ENCODE peak calls at places on chromosome 9, in nine cellular contexts. L is GM23338, Z is Karpas-422, K is thyroid gland, Q is small intestine, B is OCI-LY7, A is heart right ventricle, U is cardiac muscle cell, I is vagina. W is an unnamed sample. For H3K4me1, the result is how much of the 10 kb centered on the place peaks cover.

GRCh38 chr9:71592400-71592799 is 175.9 kb downstream of the CEMIP2 start:
- DNase-seq in L (no peak), Z (no peak), K (no peak), Q (no peak), B (no peak), A (no peak), U (no peak), I (no peak), W (no peak)

GRCh38 chr9:133578524-133579230 is 30.5 kb downstream of the FAM163B start:
- DNase-seq in L (no peak), Z (no peak), K (no peak), Q (no peak), B (no peak), A (no peak), U (no peak), I (no peak), W (no peak)

GRCh38 chr9:92242115-92242778 is 51.2 kb downstream of the IARS1 start:
- DNase-seq in L (peak), Z (no peak), K (peak), Q (no peak), B (no peak), A (no peak), U (peak), I (no peak), W (peak)

GRCh38 chr9:134872482-134873231 is 8.0 kb upstream of the FCN2 start:
- DNase-seq in L (no peak), Z (no peak), K (no peak), Q (no peak), B (peak), A (no peak), U (no peak), I (no peak), W (peak)

GRCh38 chr9:4226331-4227250 is 73.3 kb downstream of the GLIS3 start:
- DNase-seq in L (peak), Z (no peak), K (no peak), Q (peak), B (no peak), A (no peak), U (no peak), I (no peak), W (peak)

GRCh38 chr9:93826905-93827544 is 128.1 kb downstream of the BARX1 start:
- DNase-seq in L (peak), Z (no peak), K (no peak), Q (no peak), B (no peak), A (no peak), U (no peak), I (peak), W (no peak)

GRCh38 chr9:87305123-87305522 is 192.5 kb upstream of the DAPK1 start:
- DNase-seq in L (no peak), Z (no peak), K (peak), Q (no peak), B (no peak), A (no peak), U (peak), I (no peak), W (no peak)

GRCh38 chr9:257957-258356 is 43.3 kb downstream of the DOCK8 start:
- DNase-seq in L (no peak), Z (no peak), K (no peak), Q (no peak), B (no peak), A (no peak), U (no peak), I (no peak), W (no peak)

GRCh38 chr9:34576593-34576935 is 13.0 kb downstream of the CNTFR start:
- DNase-seq in L (peak), Z (no peak), K (no peak), Q (no peak), B (no peak), A (no peak), U (no peak), I (no peak), W (no peak)

GRCh38 chr9:27430754-27431540 is 93.1 kb upstream of the IFNK start:
- DNase-seq in L (peak), Z (no peak), K (no peak), Q (no peak), B (no peak), A (no peak), U (no peak), I (no peak), W (no peak)

GRCh38 chr9:86854898-86855523 is 92.3 kb downstream of the GAS1 start:
- DNase-seq in L (peak), Z (no peak), K (no peak), Q (peak), B (no peak), A (no peak), U (peak), I (no peak), W (peak)

GRCh38 chr9:123360161-123361085 is 4.4 kb downstream of the CRB2 start:
- DNase-seq in L (peak), Z (peak), K (peak), Q (peak), B (peak), A (no peak), U (peak), I (no peak), W (no peak)

GRCh38 chr9:76534031-76534430 is 75.0 kb downstream of the GCNT1 start:
- DNase-seq in L (no peak), Z (no peak), K (no peak), Q (no peak), B (no peak), A (no peak), U (no peak), I (no peak), W (no peak)

GRCh38 chr9:105248691-105249090 is 4.2 kb downstream of the SLC44A1 start:
- DNase-seq in L (no peak), Z (no peak), K (no peak), Q (no peak), B (no peak), A (no peak), U (no peak), I (no peak), W (no peak)

GRCh38 chr9:61674465-61674864 is 484.6 kb downstream of the SPATA31A7 start:
- DNase-seq in L (no peak), Z (no peak), K (no peak), Q (no peak), B (no peak), A (no peak), U (no peak), I (no peak), W (no peak)

GRCh38 chr9:93679536-93680444 is 103.4 kb downstream of the PHF2 start:
- DNase-seq in L (no peak), Z (no peak), K (no peak), Q (no peak), B (no peak), A (no peak), U (no peak), I (peak), W (peak)

GRCh38 chr9:98142925-98143481 is 24.0 kb upstream of the TRIM14 start:
- DNase-seq in L (no peak), Z (no peak), K (no peak), Q (no peak), B (no peak), A (no peak), U (no peak), I (no peak), W (no peak)
- H3K27ac ChIP-seq in L (no peak), Z (no peak), K (no peak), Q (peak), B (no peak), A (no peak), U (no peak), I (no peak), W (no peak)

DNA sequence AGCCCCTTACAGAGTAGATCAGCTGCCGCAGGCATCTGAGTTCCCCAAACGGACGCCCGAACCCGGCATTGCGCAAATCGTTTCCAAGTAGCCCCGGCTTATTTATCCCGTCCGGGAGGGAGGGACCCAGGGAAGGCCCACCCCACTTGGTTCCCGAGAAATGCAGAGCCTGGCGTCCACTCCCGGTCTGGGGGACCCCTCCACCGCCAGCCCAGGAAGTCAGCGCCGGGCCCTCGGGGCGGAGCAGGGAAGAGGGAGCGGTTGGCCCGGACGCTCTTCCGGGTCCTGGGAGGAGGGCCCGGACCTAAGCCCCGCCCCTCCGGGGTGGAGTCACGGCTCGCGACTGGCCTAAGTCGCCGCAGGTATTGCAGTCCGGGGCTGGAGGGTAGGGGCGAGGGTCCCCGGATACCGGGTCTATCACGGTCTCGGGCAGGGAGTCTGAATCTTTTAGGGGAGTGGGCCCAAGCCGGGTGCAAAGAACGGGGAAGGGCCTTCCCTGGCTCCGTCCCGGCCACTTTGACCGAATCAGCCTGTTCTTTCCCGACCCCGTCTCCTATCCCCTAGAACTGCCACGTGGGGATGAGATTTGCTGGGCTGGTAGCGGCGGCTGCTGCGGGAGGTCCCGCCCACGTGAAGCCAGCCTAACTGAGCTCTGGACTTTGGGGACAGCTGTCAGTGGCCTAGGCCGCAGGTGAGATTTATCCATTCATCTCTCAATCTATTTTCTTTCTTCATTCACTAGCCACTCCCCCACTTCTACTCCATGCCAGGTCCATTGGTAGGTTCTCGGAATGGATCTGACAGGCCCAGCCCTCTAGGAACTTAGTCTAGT is at the start of gene RABEPK:
- DNase-seq in L (peak), Z (peak), K (peak), Q (peak), B (peak), A (peak), U (peak), I (peak), W (peak)
- H3K4me1 ChIP-seq in L (under half), Z (under half), K (under half), Q (under half), B (under half), A (under half), U (under half), I (under half), W (under half)

DNA sequence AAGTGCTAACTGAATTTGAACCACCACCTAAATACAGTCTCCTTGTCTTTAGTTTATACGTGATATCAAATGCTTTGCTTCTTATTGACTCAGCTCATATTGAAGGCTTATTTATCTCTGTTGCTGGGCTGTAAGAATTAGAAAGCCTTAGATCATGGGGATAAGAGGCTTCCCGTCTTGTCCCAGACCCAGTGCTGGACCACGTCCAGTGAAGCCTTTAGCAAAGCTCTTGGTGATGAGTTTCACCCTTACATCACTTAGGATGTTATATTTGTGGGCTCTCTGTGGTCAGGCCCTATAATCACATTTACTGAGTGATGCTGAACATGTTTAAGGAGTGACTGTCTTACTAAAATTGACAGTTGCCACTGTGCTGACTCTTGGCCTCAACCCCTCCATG is 11.2 kb downstream of the FAM240B start:
- DNase-seq in L (no peak), Z (no peak), K (no peak), Q (no peak), B (no peak), A (no peak), U (no peak), I (no peak), W (no peak)
- H3K27ac ChIP-seq in L (no peak), Z (no peak), K (no peak), Q (no peak), B (no peak), A (no peak), U (no peak), I (no peak), W (no peak)

GRCh38 chr9:137273616-137274320 is 3.8 kb upstream of the TOR4A start:
- DNase-seq in L (no peak), Z (peak), K (no peak), Q (no peak), B (peak), A (no peak), U (no peak), I (no peak), W (no peak)
- H3K4me1 ChIP-seq in L (under half), Z (half or more), K (under half), Q (under half), B (half or more), A (half or more), U (under half), I (under half), W (under half)

GRCh38 chr9:129987941-129988340 is 55.0 kb downstream of the FNBP1 start:
- DNase-seq in L (no peak), Z (no peak), K (no peak), Q (no peak), B (no peak), A (no peak), U (no peak), I (no peak), W (no peak)

GRCh38 chr9:129989740-129990139 is 53.2 kb downstream of the FNBP1 start:
- DNase-seq in L (no peak), Z (no peak), K (peak), Q (no peak), B (no peak), A (no peak), U (no peak), I (no peak), W (no peak)

GRCh38 chr9:129989362-129989708 is 53.7 kb downstream of the FNBP1 start:
- DNase-seq in L (no peak), Z (no peak), K (no peak), Q (no peak), B (no peak), A (no peak), U (no peak), I (no peak), W (no peak)

GRCh38 chr9:129988607-129989361 is 54.2 kb downstream of the FNBP1 start:
- DNase-seq in L (peak), Z (peak), K (peak), Q (no peak), B (peak), A (no peak), U (no peak), I (no peak), W (no peak)

GRCh38 chr9:129987047-129987446 is 55.9 kb downstream of the FNBP1 start:
- DNase-seq in L (no peak), Z (no peak), K (no peak), Q (no peak), B (no peak), A (no peak), U (no peak), I (no peak), W (no peak)
- H3K27ac ChIP-seq in L (no peak), Z (peak), K (peak), Q (peak), B (peak), A (no peak), U (no peak), I (no peak), W (no peak)